ENCODE peak calls at places on chromosome 2, in eight cellular contexts. T, B, F, O, I, S, X and J are unnamed samples.
A peak's percentile ranks its signal among the peaks of the same experiment; 100 is the strongest.

GRCh38 chr2:8413589-8414135 is 268.2 kb upstream of the ID2 start:
- DNase-seq in T (no peak), B (no peak), F (no peak), O (no peak), I (no peak), S (no peak), X (no peak), J (no peak)

GRCh38 chr2:120425014-120425413 is 79.1 kb downstream of the INHBB start:
- DNase-seq in T (no peak), B (no peak), F (no peak), O (no peak), I (no peak), S (no peak), X (no peak), J (no peak)

GRCh38 chr2:121999273-121999672 is 243.8 kb downstream of the TSN start:
- DNase-seq in T (no peak), B (no peak), F (no peak), O (no peak), I (peak; percentile 3), S (peak; percentile 97), X (no peak), J (no peak)

GRCh38 chr2:84288335-84288734 is 170.7 kb downstream of the SUCLG1 start:
- DNase-seq in T (no peak), B (no peak), F (no peak), O (no peak), I (no peak), S (no peak), X (no peak), J (no peak)

GRCh38 chr2:200483729-200484198 is 26.1 kb downstream of the KCTD18 start:
- DNase-seq in T (peak; percentile 63), B (no peak), F (peak; percentile 77), O (no peak), I (no peak), S (peak; percentile 40), X (no peak), J (peak; percentile 63)

GRCh38 chr2:46674451-46674850 is 195.1 kb downstream of the TMEM247 start:
- DNase-seq in T (no peak), B (no peak), F (no peak), O (no peak), I (no peak), S (no peak), X (no peak), J (no peak)

GRCh38 chr2:5803547-5803946 is 111.4 kb downstream of the SOX11 start:
- DNase-seq in T (no peak), B (peak; percentile 27), F (no peak), O (no peak), I (no peak), S (peak; percentile 69), X (no peak), J (no peak)

GRCh38 chr2:9497017-9497416 is 22.7 kb downstream of the IAH1 start:
- DNase-seq in T (no peak), B (no peak), F (no peak), O (no peak), I (no peak), S (no peak), X (no peak), J (no peak)

GRCh38 chr2:40103163-40103562 is 324.1 kb upstream of the THUMPD2 start:
- DNase-seq in T (no peak), B (no peak), F (no peak), O (no peak), I (no peak), S (no peak), X (no peak), J (peak; percentile 21)

GRCh38 chr2:17373041-17373440 is 145.2 kb downstream of the RAD51AP2 start:
- DNase-seq in T (no peak), B (no peak), F (no peak), O (no peak), I (no peak), S (no peak), X (no peak), J (no peak)

GRCh38 chr2:12222561-12222960 is 476.1 kb downstream of the LPIN1 start:
- DNase-seq in T (no peak), B (no peak), F (no peak), O (peak; percentile 9), I (no peak), S (no peak), X (no peak), J (no peak)